ENCODE peak calls at places on chromosomes 7 and 10, in four cellular contexts. S is HepG2, W is K562, I is GM12878. D is an unnamed sample.

GRCh38 chr10:58384536-58384998 is 643 bp upstream of the TFAM start:
- DNase-seq in S (no peak), W (no peak), I (no peak), D (no peak)

GRCh38 chr10:133131053-133131452 is 29.0 kb upstream of the KNDC1 start:
- DNase-seq in S (no peak), W (no peak), I (no peak), D (no peak)

GRCh38 chr7:64602518-64602917 is 39.6 kb upstream of the ZNF680 start:
- DNase-seq in S (no peak), W (no peak), I (no peak), D (no peak)

GRCh38 chr10:67943917-67944316 is 59.5 kb downstream of the SIRT1 start:
- DNase-seq in S (no peak), W (no peak), I (no peak), D (peak; percentile 25)

GRCh38 chr7:133618970-133619369 is 366.1 kb downstream of the EXOC4 start:
- DNase-seq in S (no peak), W (no peak), I (no peak), D (no peak)

GRCh38 chr10:88754272-88754671 is 5.5 kb upstream of the LIPN start:
- DNase-seq in S (no peak), W (no peak), I (no peak), D (no peak)

GRCh38 chr7:46932656-46933424 is 649.1 kb downstream of the TNS3 start:
- DNase-seq in S (no peak), W (no peak), I (no peak), D (no peak)

GRCh38 chr7:49396194-49396593 is 377.2 kb upstream of the VWC2 start:
- DNase-seq in S (no peak), W (no peak), I (no peak), D (no peak)

GRCh38 chr10:113958631-113959382 is 84.9 kb upstream of the ADRB1 start:
- DNase-seq in S (peak; percentile 88), W (no peak), I (no peak), D (no peak)

GRCh38 chr10:98077223-98077622 is 46.8 kb upstream of the CRTAC1 start:
- DNase-seq in S (no peak), W (no peak), I (no peak), D (no peak)

GRCh38 chr7:119197872-119198527 is 973.5 kb downstream of the ANKRD7 start:
- DNase-seq in S (peak; percentile 41), W (no peak), I (peak; percentile 0), D (peak; percentile 41)

GRCh38 chr10:6721480-6721879 is 141.4 kb upstream of the PRKCQ start:
- DNase-seq in S (no peak), W (no peak), I (no peak), D (no peak)

GRCh38 chr10:219731-220472 is 84.6 kb downstream of the ZMYND11 start:
- DNase-seq in S (no peak), W (no peak), I (no peak), D (no peak)

GRCh38 chr7:105205592-105206211 is 183.0 kb downstream of the SRPK2 start:
- DNase-seq in S (no peak), W (no peak), I (no peak), D (no peak)

GRCh38 chr7:106735637-106736036 is 74.7 kb upstream of the CCDC71L start:
- DNase-seq in S (no peak), W (no peak), I (no peak), D (no peak)

GRCh38 chr7:55483061-55483460 is 89.2 kb downstream of the VOPP1 start:
- DNase-seq in S (no peak), W (no peak), I (no peak), D (no peak)

GRCh38 chr7:97011104-97011503 is 5.8 kb downstream of the DLX6 start:
- DNase-seq in S (no peak), W (no peak), I (no peak), D (no peak)

GRCh38 chr10:111037868-111038267 is 39.0 kb upstream of the ADRA2A start:
- DNase-seq in S (no peak), W (peak; percentile 7), I (no peak), D (no peak)

GRCh38 chr7:82388138-82388537 is 55.4 kb downstream of the CACNA2D1 start:
- DNase-seq in S (no peak), W (no peak), I (no peak), D (no peak)

GRCh38 chr10:127012769-127013152 is 107.5 kb downstream of the DOCK1 start:
- DNase-seq in S (no peak), W (no peak), I (no peak), D (no peak)

GRCh38 chr10:103659674-103660363 is 166.3 kb downstream of the NEURL1 start:
- DNase-seq in S (peak; percentile 75), W (no peak), I (no peak), D (peak; percentile 23)

GRCh38 chr10:16478801-16479200 is 42.0 kb downstream of the PTER start:
- DNase-seq in S (no peak), W (no peak), I (no peak), D (no peak)

GRCh38 chr10:114142018-114142417 is 32.0 kb downstream of the CCDC186 start:
- DNase-seq in S (no peak), W (no peak), I (no peak), D (no peak)

GRCh38 chr7:30745251-30745650 is 6.7 kb upstream of the INMT start:
- DNase-seq in S (no peak), W (no peak), I (no peak), D (no peak)

GRCh38 chr10:88994034-88994433 is 3.4 kb downstream of the FAS start:
- DNase-seq in S (no peak), W (no peak), I (peak; percentile 51), D (no peak)

GRCh38 chr7:13067036-13067435 is 379.6 kb downstream of the ARL4A start:
- DNase-seq in S (no peak), W (peak; percentile 14), I (no peak), D (peak; percentile 18)

GRCh38 chr10:14625210-14625621 is 149.5 kb downstream of the FAM107B start:
- DNase-seq in S (no peak), W (no peak), I (no peak), D (no peak)

GRCh38 chr7:120052884-120053382 is 220.0 kb upstream of the KCND2 start:
- DNase-seq in S (no peak), W (no peak), I (no peak), D (no peak)

GRCh38 chr7:149854611-149855367 is 16.6 kb downstream of the ZNF862 start:
- DNase-seq in S (peak; percentile 53), W (no peak), I (no peak), D (peak; percentile 64)

GRCh38 chr10:107576746-107577145 is 412.2 kb upstream of the SORCS1 start:
- DNase-seq in S (no peak), W (no peak), I (no peak), D (no peak)

GRCh38 chr7:24401628-24402593 is 117.9 kb downstream of the NPY start:
- DNase-seq in S (peak; percentile 31), W (peak; percentile 15), I (no peak), D (no peak)

GRCh38 chr7:139995034-139995915 is 67.5 kb downstream of the PARP12 start:
- DNase-seq in S (no peak), W (no peak), I (no peak), D (no peak)

GRCh38 chr7:12210179-12211053 is 678 bp upstream of the TMEM106B start:
- DNase-seq in S (peak; percentile 0), W (peak; percentile 18), I (no peak), D (no peak)

GRCh38 chr10:58512470-58513188 is at the start of gene BICC1:
- DNase-seq in S (no peak), W (no peak), I (no peak), D (peak; percentile 41)

GRCh38 chr10:70575486-70575873 is 27.1 kb downstream of the PRF1 start:
- DNase-seq in S (no peak), W (no peak), I (no peak), D (no peak)
- TF ChIP-seq CREM in S (no peak), W (no peak), I (no peak), D (no peak)

GRCh38 chr7:1705856-1706255 is 35.8 kb downstream of the ELFN1 start:
- DNase-seq in S (no peak), W (no peak), I (no peak), D (no peak)

GRCh38 chr7:1705339-1705738 is 35.3 kb downstream of the ELFN1 start:
- DNase-seq in S (no peak), W (no peak), I (no peak), D (no peak)

GRCh38 chr7:1706381-1706720 is 36.3 kb downstream of the ELFN1 start:
- DNase-seq in S (no peak), W (no peak), I (no peak), D (no peak)

GRCh38 chr7:1707756-1708611 is 37.9 kb downstream of the ELFN1 start:
- DNase-seq in S (no peak), W (no peak), I (no peak), D (no peak)

GRCh38 chr7:1706721-1707613 is 36.9 kb downstream of the ELFN1 start:
- DNase-seq in S (no peak), W (no peak), I (no peak), D (no peak)
- TF ChIP-seq CREM in S (no peak), W (no peak), I (no peak), D (no peak)

DNA sequence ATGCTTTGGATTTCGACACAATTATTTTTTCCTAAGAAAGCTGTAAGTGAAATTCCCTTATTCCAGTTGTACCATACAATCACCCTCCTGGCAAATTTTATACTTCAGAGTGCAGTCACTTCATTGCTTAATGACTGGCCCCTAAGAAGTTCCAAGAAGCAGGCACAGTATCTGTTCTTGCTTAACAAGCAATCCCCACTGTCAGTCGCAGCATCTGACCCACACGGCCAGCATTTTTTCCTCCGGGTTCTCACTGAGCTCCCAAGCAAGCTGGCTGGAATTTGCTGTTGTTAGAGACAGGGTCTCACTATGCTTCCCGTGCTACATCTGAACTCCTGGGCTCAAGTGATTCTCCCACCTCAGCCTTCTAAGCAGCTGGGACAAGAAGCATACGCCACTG is 163.3 kb downstream of the PARD3 start:
- DNase-seq in S (no peak), W (no peak), I (no peak), D (no peak)
- TF ChIP-seq CREM in S (no peak), W (no peak), I (no peak), D (no peak)

GRCh38 chr10:12194752-12195271 is 879 bp downstream of the NUDT5 start:
- DNase-seq in S (no peak), W (no peak), I (no peak), D (peak; percentile 13)
- TF ChIP-seq CREM in S (no peak), W (no peak), I (no peak), D (no peak)

GRCh38 chr10:21499910-21500577 is 25.4 kb downstream of the SKIDA1 start:
- DNase-seq in S (no peak), W (no peak), I (no peak), D (peak; percentile 82)
- TF ChIP-seq CREM in S (no peak), W (no peak), I (no peak), D (no peak)

DNA sequence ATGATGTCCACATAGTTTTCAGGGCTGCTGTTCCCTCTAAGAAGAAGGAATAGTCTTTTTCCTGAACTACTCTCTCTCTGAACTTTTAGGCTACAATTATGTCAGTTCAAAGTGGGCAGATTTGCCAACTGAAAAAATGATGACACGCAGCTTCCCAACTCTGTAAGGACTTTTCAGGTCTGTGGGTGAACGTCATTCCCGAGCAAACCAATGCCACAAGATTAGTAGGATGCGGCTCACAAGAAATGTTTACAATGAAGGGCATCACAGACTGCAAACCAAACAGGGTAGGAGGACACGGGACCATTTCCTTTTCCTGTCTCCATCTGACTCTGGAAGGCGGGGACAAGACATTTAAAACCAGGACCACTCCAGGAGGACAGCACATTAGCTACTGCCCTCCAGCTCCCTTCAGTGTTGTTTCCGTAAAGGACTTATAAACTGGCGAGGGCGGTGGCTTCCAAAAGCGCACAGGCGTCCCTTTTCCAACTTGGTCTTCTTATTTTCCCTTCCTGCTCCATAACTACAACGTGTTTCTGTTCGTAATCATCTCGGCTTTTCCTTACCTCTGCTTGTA is 539 bp upstream of the MKLN1 start:
- DNase-seq in S (peak; percentile 38), W (peak; percentile 43), I (no peak), D (no peak)
- TF ChIP-seq CREM in S (no peak), W (no peak), I (no peak), D (no peak)

GRCh38 chr7:73565675-73566342 is 8.3 kb upstream of the BCL7B start:
- DNase-seq in S (no peak), W (no peak), I (no peak), D (no peak)
- TF ChIP-seq CREM in S (no peak), W (no peak), I (no peak), D (no peak)